ENCODE peak calls at places on chromosome 1, in seven cellular contexts. C, U, F, L, V, S and H are unnamed samples.

GRCh38 chr1:66262233-66262632 is 271.7 kb upstream of the SGIP1 start:
- DNase-seq in C (peak), U (peak), F (no peak), L (no peak), V (peak), S (peak), H (no peak)

GRCh38 chr1:212797681-212798080 is 6.0 kb downstream of the TATDN3 start:
- DNase-seq in C (no peak), U (peak), F (no peak), L (no peak), V (no peak), S (no peak), H (no peak)

GRCh38 chr1:145729661-145730436 is 10.6 kb downstream of the CD160 start:
- DNase-seq in C (no peak), U (no peak), F (no peak), L (no peak), V (no peak), S (no peak), H (no peak)

GRCh38 chr1:94646786-94647555 is 105.4 kb upstream of the F3 start:
- DNase-seq in C (peak), U (peak), F (no peak), L (no peak), V (no peak), S (peak), H (no peak)

GRCh38 chr1:154352245-154352580 is 26.9 kb downstream of the ATP8B2 start:
- DNase-seq in C (peak), U (no peak), F (no peak), L (no peak), V (no peak), S (no peak), H (no peak)

GRCh38 chr1:37574834-37575479 is 18.2 kb downstream of the DNALI1 start:
- DNase-seq in C (peak), U (peak), F (no peak), L (no peak), V (no peak), S (no peak), H (no peak)

GRCh38 chr1:65177457-65177856 is 29.5 kb downstream of the AK4 start:
- DNase-seq in C (peak), U (peak), F (no peak), L (no peak), V (peak), S (no peak), H (no peak)

GRCh38 chr1:204319462-204319861 is 40.3 kb downstream of the PLEKHA6 start:
- DNase-seq in C (peak), U (peak), F (no peak), L (no peak), V (peak), S (peak), H (no peak)

GRCh38 chr1:248752981-248753525 is 2.5 kb downstream of the LYPD8 start:
- DNase-seq in C (peak), U (no peak), F (no peak), L (no peak), V (no peak), S (no peak), H (no peak)

GRCh38 chr1:24308365-24309015 is 10.7 kb upstream of the GRHL3 start:
- DNase-seq in C (no peak), U (no peak), F (no peak), L (no peak), V (peak), S (no peak), H (peak)

GRCh38 chr1:45205910-45206721 is at the start of gene ZSWIM5:
- DNase-seq in C (peak), U (peak), F (peak), L (peak), V (peak), S (peak), H (peak)

GRCh38 chr1:65267291-65268087 is 41.9 kb upstream of the DNAJC6 start:
- DNase-seq in C (no peak), U (no peak), F (no peak), L (no peak), V (peak), S (no peak), H (no peak)

GRCh38 chr1:234488954-234489691 is 10.1 kb upstream of the TARBP1 start:
- DNase-seq in C (no peak), U (no peak), F (no peak), L (no peak), V (no peak), S (no peak), H (no peak)

GRCh38 chr1:94922756-94923465 is 4.0 kb downstream of the CNN3 start:
- DNase-seq in C (peak), U (peak), F (no peak), L (no peak), V (no peak), S (no peak), H (no peak)

GRCh38 chr1:94257451-94257850 is 20.1 kb upstream of the ARHGAP29 start:
- DNase-seq in C (no peak), U (no peak), F (no peak), L (no peak), V (no peak), S (no peak), H (no peak)

GRCh38 chr1:38106726-38107125 is 60.1 kb upstream of the POU3F1 start:
- DNase-seq in C (no peak), U (no peak), F (no peak), L (no peak), V (no peak), S (no peak), H (no peak)

GRCh38 chr1:97999320-97999719 is 78.5 kb upstream of the DPYD start:
- DNase-seq in C (peak), U (peak), F (no peak), L (no peak), V (peak), S (peak), H (no peak)

GRCh38 chr1:27628712-27629111 is 6.3 kb downstream of the FGR start:
- DNase-seq in C (no peak), U (no peak), F (no peak), L (no peak), V (no peak), S (no peak), H (no peak)

GRCh38 chr1:224454337-224455055 is 19.9 kb upstream of the WDR26 start:
- DNase-seq in C (no peak), U (no peak), F (no peak), L (no peak), V (peak), S (peak), H (no peak)

GRCh38 chr1:33296082-33296458 is 24.8 kb downstream of the A3GALT2 start:
- DNase-seq in C (no peak), U (no peak), F (no peak), L (no peak), V (no peak), S (no peak), H (no peak)

GRCh38 chr1:150295476-150295875 is 1.8 kb downstream of the MRPS21 start:
- DNase-seq in C (no peak), U (no peak), F (no peak), L (no peak), V (peak), S (no peak), H (no peak)

GRCh38 chr1:111227875-111228747 is 598 bp downstream of the CHI3L2 start:
- DNase-seq in C (peak), U (peak), F (no peak), L (no peak), V (no peak), S (no peak), H (no peak)

GRCh38 chr1:86832409-86832808 is 81.5 kb downstream of the SELENOF start:
- DNase-seq in C (no peak), U (no peak), F (no peak), L (no peak), V (no peak), S (no peak), H (no peak)

GRCh38 chr1:112544011-112544688 is 35.4 kb downstream of the WNT2B start:
- DNase-seq in C (peak), U (peak), F (no peak), L (no peak), V (peak), S (peak), H (no peak)

GRCh38 chr1:212531796-212532195 is 76.8 kb upstream of the ATF3 start:
- DNase-seq in C (no peak), U (no peak), F (no peak), L (no peak), V (no peak), S (no peak), H (no peak)

GRCh38 chr1:5254975-5255374 is 600.6 kb downstream of the AJAP1 start:
- DNase-seq in C (no peak), U (no peak), F (no peak), L (no peak), V (no peak), S (no peak), H (no peak)

GRCh38 chr1:1033009-1033587 is 13.2 kb downstream of the AGRN start:
- DNase-seq in C (peak), U (peak), F (peak), L (peak), V (peak), S (peak), H (peak)

GRCh38 chr1:79899914-79900313 is 893.4 kb upstream of the ADGRL4 start:
- DNase-seq in C (peak), U (peak), F (no peak), L (no peak), V (no peak), S (peak), H (no peak)

GRCh38 chr1:241356519-241357365 is at the start of gene RGS7:
- DNase-seq in C (peak), U (peak), F (peak), L (peak), V (peak), S (peak), H (peak)

GRCh38 chr1:223508819-223509218 is 115.6 kb downstream of the CCDC185 start:
- DNase-seq in C (no peak), U (no peak), F (no peak), L (no peak), V (no peak), S (no peak), H (no peak)

GRCh38 chr1:97034651-97035050 is 313.1 kb downstream of the PTBP2 start:
- DNase-seq in C (no peak), U (no peak), F (no peak), L (no peak), V (no peak), S (no peak), H (no peak)

GRCh38 chr1:119884700-119885099 is 11.6 kb downstream of the ADAM30 start:
- DNase-seq in C (no peak), U (peak), F (no peak), L (no peak), V (no peak), S (no peak), H (no peak)

GRCh38 chr1:26370591-26371382 is 1.8 kb downstream of the ZNF683 start:
- DNase-seq in C (no peak), U (no peak), F (no peak), L (no peak), V (no peak), S (no peak), H (no peak)

GRCh38 chr1:74427676-74428075 is 84.7 kb downstream of the LRRC53 start:
- DNase-seq in C (no peak), U (peak), F (no peak), L (no peak), V (no peak), S (no peak), H (no peak)

DNA sequence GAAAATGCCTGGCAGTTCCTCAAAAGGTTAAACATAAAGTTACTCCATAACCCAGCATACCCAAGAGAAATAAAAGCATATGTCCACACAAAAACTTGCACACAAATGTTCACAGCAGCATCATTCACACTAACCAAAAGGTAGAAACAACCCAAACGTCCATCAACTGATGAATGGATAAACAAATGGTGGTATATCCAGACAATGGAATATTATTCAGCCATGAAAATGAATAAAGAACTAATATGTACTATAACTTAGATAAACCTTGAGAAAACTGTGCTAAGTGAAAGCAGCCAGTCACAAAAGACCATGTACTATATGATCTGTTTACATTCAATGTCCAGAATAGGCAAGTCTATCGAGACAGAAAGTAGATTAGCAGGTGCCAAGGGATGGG is 60.4 kb downstream of the CAMK2N1 start:
- DNase-seq in C (no peak), U (no peak), F (no peak), L (no peak), V (no peak), S (no peak), H (no peak)
- H3K4me2 ChIP-seq in C (no peak), U (no peak), F (no peak), L (no peak), V (no peak), S (no peak), H (no peak)

GRCh38 chr1:63112155-63112914 is 210.0 kb upstream of the FOXD3 start:
- DNase-seq in C (peak), U (peak), F (no peak), L (no peak), V (peak), S (no peak), H (no peak)

GRCh38 chr1:63103682-63104081 is 218.7 kb upstream of the FOXD3 start:
- DNase-seq in C (no peak), U (no peak), F (no peak), L (no peak), V (peak), S (no peak), H (peak)

GRCh38 chr1:63101336-63101735 is 221.0 kb upstream of the FOXD3 start:
- DNase-seq in C (no peak), U (no peak), F (no peak), L (no peak), V (no peak), S (no peak), H (no peak)

GRCh38 chr1:63108226-63108625 is 214.1 kb upstream of the FOXD3 start:
- DNase-seq in C (no peak), U (no peak), F (no peak), L (no peak), V (no peak), S (no peak), H (no peak)

GRCh38 chr1:63107066-63107465 is 215.3 kb upstream of the FOXD3 start:
- DNase-seq in C (no peak), U (no peak), F (no peak), L (no peak), V (no peak), S (no peak), H (no peak)
- H4K8ac ChIP-seq in C (no peak), U (no peak), F (no peak), L (no peak), V (no peak), S (no peak), H (no peak)

GRCh38 chr1:178412400-178412770 is 84.4 kb downstream of the CLEC20A start:
- DNase-seq in C (peak), U (peak), F (no peak), L (no peak), V (no peak), S (no peak), H (no peak)

GRCh38 chr1:178407662-178408061 is 89.1 kb downstream of the CLEC20A start:
- DNase-seq in C (no peak), U (no peak), F (no peak), L (no peak), V (peak), S (no peak), H (no peak)

GRCh38 chr1:178411756-178412399 is 84.9 kb downstream of the CLEC20A start:
- DNase-seq in C (no peak), U (no peak), F (no peak), L (no peak), V (no peak), S (no peak), H (no peak)

GRCh38 chr1:178407215-178407614 is 89.5 kb downstream of the CLEC20A start:
- DNase-seq in C (no peak), U (no peak), F (no peak), L (no peak), V (no peak), S (no peak), H (no peak)

GRCh38 chr1:178408869-178409268 is 87.9 kb downstream of the CLEC20A start:
- DNase-seq in C (no peak), U (peak), F (no peak), L (no peak), V (no peak), S (no peak), H (no peak)
- H3K4me2 ChIP-seq in C (no peak), U (no peak), F (no peak), L (no peak), V (no peak), S (no peak), H (no peak)

GRCh38 chr1:160400646-160401486 is 502 bp downstream of the VANGL2 start:
- DNase-seq in C (peak), U (no peak), F (peak), L (peak), V (no peak), S (no peak), H (peak)

GRCh38 chr1:160399544-160400283 is 650 bp upstream of the VANGL2 start:
- DNase-seq in C (no peak), U (no peak), F (no peak), L (no peak), V (peak), S (no peak), H (no peak)

GRCh38 chr1:160401487-160401805 is 1.1 kb downstream of the VANGL2 start:
- DNase-seq in C (no peak), U (no peak), F (no peak), L (no peak), V (no peak), S (no peak), H (no peak)

GRCh38 chr1:160398823-160399222 is 1.5 kb upstream of the VANGL2 start:
- DNase-seq in C (no peak), U (no peak), F (no peak), L (no peak), V (no peak), S (no peak), H (no peak)

GRCh38 chr1:160400284-160400645 is at the start of gene VANGL2:
- DNase-seq in C (peak), U (peak), F (peak), L (peak), V (peak), S (no peak), H (peak)
- H4K8ac ChIP-seq in C (peak), U (no peak), F (no peak), L (peak), V (peak), S (peak), H (no peak)

DNA sequence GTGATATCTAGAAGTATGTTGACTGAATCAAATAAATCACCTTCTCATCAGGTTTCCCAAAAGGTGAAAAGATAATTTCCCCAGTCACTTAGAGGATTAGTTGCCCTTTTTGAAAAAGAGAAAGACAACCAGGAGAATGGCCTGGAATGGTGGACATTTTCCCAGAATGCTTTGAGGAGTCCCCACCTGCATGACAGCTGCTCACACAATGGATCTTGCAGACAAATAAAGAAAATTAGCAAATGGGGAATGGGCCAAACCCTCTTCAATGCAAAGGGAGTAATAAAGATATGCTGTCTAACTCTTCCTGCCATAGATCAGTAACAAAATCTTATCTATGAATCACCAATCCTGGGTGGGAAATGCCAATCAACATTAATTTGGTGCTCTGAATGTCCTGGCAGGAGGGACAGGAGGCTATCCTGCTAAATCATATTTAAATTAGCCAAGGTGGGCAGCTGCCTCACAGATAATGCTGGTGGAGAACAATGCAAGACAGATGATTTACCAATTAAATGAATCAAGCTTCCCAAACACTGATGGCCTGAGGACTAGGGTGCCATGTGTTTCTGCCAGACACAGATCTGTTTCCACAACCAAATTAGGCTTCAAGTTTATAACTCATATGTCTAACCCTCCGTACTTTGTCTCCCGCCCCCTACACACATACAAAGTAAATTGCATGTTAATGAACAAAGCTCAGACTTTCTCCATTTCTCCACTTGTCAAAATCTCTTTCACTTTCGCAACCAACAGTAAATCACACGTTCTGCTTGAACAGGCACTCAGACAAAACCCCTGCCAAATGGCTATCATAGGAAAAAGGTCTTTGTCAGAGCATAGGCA is 488.0 kb upstream of the PLXNA2 start:
- DNase-seq in C (no peak), U (no peak), F (no peak), L (no peak), V (peak), S (no peak), H (no peak)
- H3K4me2 ChIP-seq in C (no peak), U (no peak), F (no peak), L (no peak), V (no peak), S (no peak), H (no peak)